ENCODE peak calls at places on chromosome 14, in nine cellular contexts. Z is neural crest cell; G is HEK293T; Q is dorsolateral prefrontal cortex; B is osteocyte; K is RWPE1; V is germinal center; X is stimulated activated CD8-positive, alpha-beta memory T cell treated with anti-CD3 and anti-CD28 coated beads, Interleukin-4, amount 100 ng/mL, for 24 hours; C is heart left ventricle. T is an unnamed sample.

GRCh38 chr14:88129306-88130056 is 124.5 kb downstream of the GPR65 start:
- DNase-seq in Z (no peak), G (no peak), Q (no peak), B (no peak), K (no peak), V (no peak), X (no peak), C (no peak), T (peak; percentile 76)

GRCh38 chr14:104128981-104129380 is 9.4 kb upstream of the KIF26A start:
- DNase-seq in Z (no peak), G (no peak), Q (no peak), B (no peak), K (no peak), V (no peak), X (no peak), C (no peak), T (no peak)

GRCh38 chr14:69318901-69319475 is 59.0 kb downstream of the GALNT16 start:
- DNase-seq in Z (no peak), G (no peak), Q (no peak), B (no peak), K (no peak), V (no peak), X (no peak), C (no peak), T (no peak)

GRCh38 chr14:100714205-100714781 is 12.4 kb upstream of the DLK1 start:
- DNase-seq in Z (no peak), G (no peak), Q (no peak), B (no peak), K (no peak), V (peak; percentile 85), X (no peak), C (no peak), T (no peak)

GRCh38 chr14:65211341-65211987 is 109.1 kb upstream of the MAX start:
- DNase-seq in Z (no peak), G (no peak), Q (no peak), B (no peak), K (peak; percentile 46), V (no peak), X (no peak), C (no peak), T (peak; percentile 80)

GRCh38 chr14:61388173-61388975 is 67.0 kb downstream of the PRKCH start:
- DNase-seq in Z (no peak), G (no peak), Q (no peak), B (no peak), K (peak; percentile 84), V (peak; percentile 48), X (no peak), C (no peak), T (peak; percentile 28)

GRCh38 chr14:98919431-98919830 is 352.6 kb downstream of the BCL11B start:
- DNase-seq in Z (no peak), G (no peak), Q (no peak), B (no peak), K (no peak), V (no peak), X (no peak), C (no peak), T (no peak)

GRCh38 chr14:97458302-97459137 is 661.3 kb downstream of the VRK1 start:
- DNase-seq in Z (peak; percentile 32), G (no peak), Q (no peak), B (no peak), K (no peak), V (no peak), X (peak; percentile 57), C (peak; percentile 72), T (no peak)

GRCh38 chr14:104111301-104112112 is 26.0 kb downstream of the ASPG start:
- DNase-seq in Z (no peak), G (no peak), Q (no peak), B (no peak), K (no peak), V (no peak), X (no peak), C (peak; percentile 46), T (no peak)

T was measured in MCF 10A.